ENCODE peak calls at places on chromosomes 7 and 10, in five cellular contexts. H is GM23248, B is NT2/D1, G is brain microvascular endothelial cell, K is breast epithelium. F is an unnamed sample.

GRCh38 chr10:98047009-98047741 is 16.8 kb upstream of the CRTAC1 start:
- DNase-seq in H (no peak), B (no peak), G (no peak), K (no peak), F (no peak)

GRCh38 chr7:78616539-78616938 is 818.0 kb downstream of the PHTF2 start:
- DNase-seq in H (no peak), B (no peak), G (no peak), K (no peak), F (no peak)

GRCh38 chr7:12646139-12646538 is 41.3 kb upstream of the ARL4A start:
- DNase-seq in H (no peak), B (peak; percentile 15), G (peak; percentile 73), K (no peak), F (peak; percentile 5)

GRCh38 chr10:8137726-8138125 is 83.2 kb downstream of the GATA3 start:
- DNase-seq in H (no peak), B (no peak), G (no peak), K (no peak), F (no peak)

GRCh38 chr10:14751576-14752330 is 22.9 kb downstream of the FAM107B start:
- DNase-seq in H (peak; percentile 48), B (no peak), G (peak; percentile 7), K (no peak), F (no peak)

GRCh38 chr7:93117852-93118530 is at the start of gene SAMD9:
- DNase-seq in H (peak; percentile 95), B (no peak), G (peak; percentile 82), K (peak; percentile 35), F (peak; percentile 17)

GRCh38 chr10:124138195-124138882 is 44.9 kb upstream of the CHST15 start:
- DNase-seq in H (peak; percentile 62), B (no peak), G (no peak), K (peak; percentile 57), F (no peak)

GRCh38 chr10:28177944-28178637 is 124.8 kb downstream of the MPP7 start:
- DNase-seq in H (peak; percentile 45), B (no peak), G (no peak), K (no peak), F (no peak)

GRCh38 chr10:385571-386300 is 250.5 kb downstream of the ZMYND11 start:
- DNase-seq in H (no peak), B (no peak), G (no peak), K (no peak), F (no peak)

GRCh38 chr10:36942616-36943015 is 182.8 kb upstream of the ANKRD30A start:
- DNase-seq in H (no peak), B (no peak), G (no peak), K (no peak), F (no peak)

GRCh38 chr10:380313-380955 is 245.2 kb downstream of the ZMYND11 start:
- DNase-seq in H (no peak), B (no peak), G (no peak), K (no peak), F (no peak)

GRCh38 chr7:108598153-108598552 is 28.5 kb downstream of the DNAJB9 start:
- DNase-seq in H (no peak), B (no peak), G (no peak), K (no peak), F (no peak)

GRCh38 chr10:115164220-115164619 is 71.1 kb downstream of the ATRNL1 start:
- DNase-seq in H (no peak), B (no peak), G (no peak), K (no peak), F (no peak)

GRCh38 chr10:119131512-119132240 is 27.8 kb downstream of the DENND10 start:
- DNase-seq in H (peak; percentile 48), B (no peak), G (no peak), K (no peak), F (no peak)

GRCh38 chr10:43235070-43235900 is 31.6 kb downstream of the RASGEF1A start:
- DNase-seq in H (no peak), B (no peak), G (no peak), K (no peak), F (peak; percentile 33)

GRCh38 chr7:131011976-131012375 is 278.0 kb upstream of the KLF14 start:
- DNase-seq in H (peak; percentile 91), B (no peak), G (peak; percentile 52), K (no peak), F (no peak)

GRCh38 chr7:37031571-37032257 is 307.4 kb upstream of the AOAH start:
- DNase-seq in H (peak; percentile 99), B (peak; percentile 92), G (peak; percentile 99), K (peak; percentile 92), F (peak; percentile 18)

GRCh38 chr7:23183279-23184012 is 1.6 kb downstream of the NUP42 start:
- DNase-seq in H (peak; percentile 11), B (no peak), G (no peak), K (no peak), F (no peak)

GRCh38 chr7:50821457-50821977 is 38.8 kb upstream of the GRB10 start:
- DNase-seq in H (peak; percentile 8), B (no peak), G (peak; percentile 79), K (no peak), F (no peak)

GRCh38 chr10:76086571-76087260 is 655.3 kb downstream of the LRMDA start:
- DNase-seq in H (peak; percentile 74), B (no peak), G (peak; percentile 65), K (no peak), F (peak; percentile 64)

GRCh38 chr7:125934539-125934938 is 1004.9 kb upstream of the POT1 start:
- DNase-seq in H (no peak), B (no peak), G (no peak), K (no peak), F (no peak)

GRCh38 chr10:6328708-6329423 is 126.1 kb downstream of the PFKFB3 start:
- DNase-seq in H (no peak), B (no peak), G (no peak), K (no peak), F (no peak)

GRCh38 chr7:139936760-139937310 is 107.8 kb downstream of the TBXAS1 start:
- DNase-seq in H (peak; percentile 88), B (no peak), G (peak; percentile 85), K (no peak), F (no peak)

GRCh38 chr7:96508371-96508770 is 186.5 kb upstream of the SLC25A13 start:
- DNase-seq in H (no peak), B (no peak), G (no peak), K (no peak), F (no peak)

GRCh38 chr7:42236266-42237161 is 495 bp downstream of the GLI3 start:
- DNase-seq in H (peak; percentile 85), B (no peak), G (peak; percentile 63), K (peak; percentile 24), F (peak; percentile 78)

GRCh38 chr10:13969792-13970140 is 361.0 kb downstream of the FRMD4A start:
- DNase-seq in H (no peak), B (no peak), G (no peak), K (no peak), F (no peak)

GRCh38 chr7:43105521-43106120 is 6.8 kb upstream of the HECW1 start:
- DNase-seq in H (peak; percentile 58), B (no peak), G (peak; percentile 80), K (no peak), F (no peak)

GRCh38 chr10:59905066-59905734 is 1.2 kb downstream of the CCDC6 start:
- DNase-seq in H (peak; percentile 57), B (no peak), G (peak; percentile 9), K (peak; percentile 50), F (peak; percentile 61)

GRCh38 chr7:69002416-69002815 is 595.9 kb upstream of the AUTS2 start:
- DNase-seq in H (peak; percentile 51), B (no peak), G (peak; percentile 23), K (no peak), F (no peak)

GRCh38 chr10:113897693-113898618 is 43.5 kb downstream of the NHLRC2 start:
- DNase-seq in H (no peak), B (no peak), G (peak; percentile 29), K (no peak), F (no peak)

GRCh38 chr7:1732072-1732471 is 62.0 kb downstream of the ELFN1 start:
- DNase-seq in H (no peak), B (no peak), G (no peak), K (no peak), F (no peak)
- H3K36me3 ChIP-seq in H (no peaks in the 10 kb centered on the region), B (peaks cover 21% of the 10 kb centered on the region), G (no peaks in the 10 kb centered on the region), K (no peaks in the 10 kb centered on the region), F (no peaks in the 10 kb centered on the region)

GRCh38 chr10:11208908-11209809 is 191.5 kb downstream of the CELF2 start:
- DNase-seq in H (no peak), B (no peak), G (no peak), K (no peak), F (no peak)
- H3K4me3 ChIP-seq in H (no peak overlapping the region), B (no peak overlapping the region), G (no peak overlapping the region), K (no peak overlapping the region), F (no peak overlapping the region)

GRCh38 chr7:127708201-127708600 is 56.2 kb downstream of the SND1 start:
- DNase-seq in H (no peak), B (no peak), G (no peak), K (no peak), F (no peak)

GRCh38 chr7:127706766-127707165 is 54.8 kb downstream of the SND1 start:
- DNase-seq in H (peak; percentile 12), B (no peak), G (no peak), K (no peak), F (no peak)

GRCh38 chr7:127702938-127703337 is 50.9 kb downstream of the SND1 start:
- DNase-seq in H (peak; percentile 54), B (no peak), G (no peak), K (no peak), F (no peak)

GRCh38 chr7:127704211-127704610 is 52.2 kb downstream of the SND1 start:
- DNase-seq in H (no peak), B (no peak), G (no peak), K (no peak), F (no peak)

DNA sequence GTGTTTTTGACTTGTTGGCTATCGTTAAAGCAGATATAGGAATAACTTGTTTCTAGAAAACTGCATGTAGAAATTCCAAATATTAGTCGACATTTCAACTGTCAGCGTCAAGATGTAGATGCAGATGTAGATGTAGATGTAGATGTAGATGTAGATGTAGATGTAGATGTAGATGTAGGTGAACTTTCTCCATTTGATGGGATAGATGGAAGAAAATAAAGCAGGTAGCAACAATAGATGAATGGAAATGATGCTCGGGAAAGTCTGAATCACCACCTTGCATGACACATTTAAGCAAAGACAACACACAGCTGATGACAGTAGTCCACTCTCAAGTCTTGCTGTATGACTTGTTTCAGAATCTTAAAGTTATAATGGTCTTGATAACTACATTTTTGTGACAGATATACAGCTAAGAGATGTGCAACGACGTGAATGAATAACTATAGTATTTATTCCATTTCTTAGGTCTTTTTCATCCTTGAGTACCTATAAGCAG is 53.5 kb downstream of the SND1 start:
- DNase-seq in H (peak; percentile 50), B (no peak), G (no peak), K (no peak), F (no peak)
- H3K36me3 ChIP-seq in H (peaks cover 55% of the 10 kb centered on the region), B (peaks cover 88% of the 10 kb centered on the region), G (peaks cover 59% of the 10 kb centered on the region), K (no peaks in the 10 kb centered on the region), F (peaks cover 24% of the 10 kb centered on the region)

DNA sequence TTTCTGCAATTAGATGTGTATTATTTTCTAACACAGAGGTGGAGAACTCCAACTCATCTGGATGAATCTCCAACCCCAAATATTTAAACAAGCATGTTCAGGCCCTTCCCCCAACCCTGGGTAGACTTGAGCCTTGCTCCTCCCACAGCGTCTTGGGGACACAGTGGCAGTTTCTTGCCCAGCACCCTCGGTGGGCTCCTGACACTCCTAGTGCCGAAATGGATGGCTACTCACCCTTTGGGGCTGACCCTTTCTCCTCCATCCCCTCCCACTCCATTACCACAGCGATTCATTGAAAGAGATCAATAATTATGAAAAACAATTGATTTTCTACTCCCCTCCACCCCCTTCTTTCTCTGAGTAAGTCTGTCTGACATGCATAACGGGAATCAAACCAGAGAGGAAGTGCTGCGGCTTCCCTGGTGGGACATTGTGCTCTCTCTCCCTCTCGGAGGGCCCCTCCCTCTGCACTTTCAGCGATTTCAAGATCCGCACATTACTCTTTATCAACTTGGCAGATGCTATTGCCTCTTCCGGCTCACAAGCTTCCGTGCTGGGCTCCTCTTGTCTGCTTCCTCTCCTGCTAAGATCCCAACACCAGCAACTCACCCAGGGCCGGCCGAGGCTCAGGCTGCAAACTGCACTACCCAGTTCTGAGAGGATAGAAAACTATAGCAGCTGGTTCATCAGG is 78.9 kb upstream of the PLXNA4 start:
- DNase-seq in H (peak; percentile 8), B (no peak), G (peak; percentile 52), K (peak; percentile 18), F (peak; percentile 46)
- H3K4me3 ChIP-seq in H (no peak overlapping the region), B (peak overlapping the region; percentile 18), G (peak overlapping the region; percentile 35), K (peak overlapping the region; percentile 7), F (peak overlapping the region; percentile 31)